ENCODE peak calls at places on chromosomes 13 and 19, in six cellular contexts. N is cardiac muscle cell, D is T-helper 1 cell, G is astrocyte of the cerebellum, S is AG04450, Q is ureter. X is an unnamed sample.

GRCh38 chr19:6466526-6467248 is 2.6 kb downstream of the CRB3 start:
- DNase-seq in N (no peak), D (no peak), Q (no peak), S (no peak), G (no peak), X (no peak)

GRCh38 chr19:29687897-29688728 is 22.9 kb downstream of the PLEKHF1 start:
- DNase-seq in D (no peak), S (no peak), Q (no peak), N (no peak), G (no peak), X (no peak)

GRCh38 chr19:40974633-40975037 is 16.4 kb upstream of the CYP2B6 start:
- DNase-seq in D (peak), G (peak), N (peak), S (peak), Q (peak), X (peak)

GRCh38 chr13:44354322-44354721 is 19.3 kb upstream of the SERP2 start:
- DNase-seq in Q (no peak), S (no peak), G (no peak), N (no peak), D (no peak), X (no peak)

GRCh38 chr19:58479303-58479702 is 3.2 kb downstream of the ZNF446 start:
- DNase-seq in S (no peak), N (no peak), D (no peak), Q (no peak), G (no peak), X (no peak)

GRCh38 chr13:75258159-75258782 is 223.7 kb downstream of the TBC1D4 start:
- DNase-seq in G (peak), S (no peak), N (peak), D (no peak), Q (no peak), X (peak)

GRCh38 chr13:66534561-66534960 is 695.6 kb downstream of the PCDH9 start:
- DNase-seq in G (no peak), D (no peak), S (no peak), N (no peak), Q (no peak), X (no peak)

GRCh38 chr19:38039966-38040365 is 133.0 kb downstream of the SIPA1L3 start:
- DNase-seq in N (no peak), S (peak), D (no peak), G (no peak), Q (no peak), X (no peak)

GRCh38 chr13:36992362-36992761 is 6.8 kb downstream of the ALG5 start:
- DNase-seq in N (no peak), S (no peak), Q (no peak), D (no peak), G (no peak), X (no peak)

GRCh38 chr19:42596391-42597071 is 1.8 kb upstream of the CEACAM8 start:
- DNase-seq in N (peak), G (no peak), D (peak), Q (no peak), S (no peak), X (peak)

GRCh38 chr13:29359181-29359580 is 236.3 kb downstream of the SLC7A1 start:
- DNase-seq in N (no peak), G (no peak), D (no peak), S (no peak), Q (no peak), X (no peak)

GRCh38 chr13:26024558-26024957 is 27.3 kb downstream of the SHISA2 start:
- DNase-seq in Q (no peak), G (no peak), D (no peak), N (peak), S (no peak), X (no peak)

GRCh38 chr19:56105090-56105701 is 15.9 kb downstream of the ZNF787 start:
- DNase-seq in G (peak), D (peak), Q (peak), N (peak), S (no peak), X (peak)

GRCh38 chr19:13849991-13850909 is 26.7 kb upstream of the NANOS3 start:
- DNase-seq in S (no peak), Q (peak), N (peak), G (no peak), D (no peak), X (no peak)

GRCh38 chr19:19236173-19236572 is 24.4 kb downstream of the NCAN start:
- DNase-seq in N (no peak), Q (no peak), S (no peak), D (no peak), G (no peak), X (no peak)

GRCh38 chr13:21833921-21834320 is 163.0 kb downstream of the FGF9 start:
- DNase-seq in Q (no peak), G (no peak), N (no peak), S (no peak), D (no peak), X (no peak)

GRCh38 chr13:103883698-103884097 is 817.5 kb upstream of the SLC10A2 start:
- DNase-seq in D (no peak), G (no peak), N (peak), S (no peak), Q (no peak), X (no peak)

GRCh38 chr19:13621413-13621812 is 115.1 kb upstream of the CACNA1A start:
- DNase-seq in G (peak), S (peak), N (no peak), D (no peak), Q (no peak), X (no peak)

GRCh38 chr13:49213539-49213938 is 6.6 kb upstream of the MLNR start:
- DNase-seq in G (no peak), S (no peak), Q (no peak), D (no peak), N (no peak), X (no peak)

GRCh38 chr13:105608132-105608531 is 927.3 kb downstream of the EFNB2 start:
- DNase-seq in S (no peak), D (no peak), G (no peak), N (no peak), Q (no peak), X (no peak)

GRCh38 chr19:21101511-21102242 is 19.7 kb downstream of the ZNF714 start:
- DNase-seq in D (no peak), N (peak), Q (no peak), S (no peak), G (no peak), X (no peak)

GRCh38 chr19:31448221-31448657 is 99.0 kb upstream of the TSHZ3 start:
- DNase-seq in D (no peak), Q (peak), N (peak), G (no peak), S (peak), X (no peak)

GRCh38 chr13:60759499-60759898 is 362.5 kb downstream of the TDRD3 start:
- DNase-seq in S (no peak), G (peak), N (peak), D (no peak), Q (no peak), X (no peak)

GRCh38 chr19:3285647-3286176 is 61.3 kb downstream of the CELF5 start:
- DNase-seq in D (peak), Q (no peak), S (no peak), G (no peak), N (no peak), X (no peak)

GRCh38 chr19:40348961-40349507 is 539 bp downstream of the PLD3 start:
- DNase-seq in S (no peak), Q (no peak), N (no peak), G (no peak), D (no peak), X (peak)

GRCh38 chr13:51895906-51896888 is 34.4 kb downstream of the CCDC70 start:
- DNase-seq in N (peak), S (peak), D (peak), G (peak), Q (peak), X (peak)